ENCODE peak calls at places on chromosomes 13 and 19, in seven cellular contexts. One of them, this sample, is unnamed.

GRCh38 chr13:40190656-40191100 is 475.8 kb downstream of the FOXO1 start:
- DNase-seq in NB4: peak
- DNase-seq in NCI-H2081 treated with DMSO at 0.1 percent for 48 hours: no peak
- DNase-seq in NCI-H774: no peak
- DNase-seq in NCI-H1930: no peak
- DNase-seq in AG04450: no peak
- DNase-seq in activated T-cell treated with anti-CD3 and anti-CD28 coated beads, Interleukin-2, amount 50 U/mL, for 72 hours: peak
- DNase-seq in this sample: peak

GRCh38 chr13:76759877-76760276 is 126.3 kb downstream of the KCTD12 start:
- DNase-seq in NB4: no peak
- DNase-seq in NCI-H2081 treated with DMSO at 0.1 percent for 48 hours: no peak
- DNase-seq in NCI-H774: no peak
- DNase-seq in NCI-H1930: no peak
- DNase-seq in AG04450: no peak
- DNase-seq in activated T-cell treated with anti-CD3 and anti-CD28 coated beads, Interleukin-2, amount 50 U/mL, for 72 hours: no peak
- DNase-seq in this sample: no peak

GRCh38 chr19:7598180-7598579 is 2.5 kb downstream of the CAMSAP3 start:
- DNase-seq in NB4: no peak
- DNase-seq in NCI-H2081 treated with DMSO at 0.1 percent for 48 hours: no peak
- DNase-seq in NCI-H774: no peak
- DNase-seq in NCI-H1930: no peak
- DNase-seq in AG04450: no peak
- DNase-seq in activated T-cell treated with anti-CD3 and anti-CD28 coated beads, Interleukin-2, amount 50 U/mL, for 72 hours: no peak
- DNase-seq in this sample: no peak

GRCh38 chr13:113452942-113453901 is at the start of gene ADPRHL1:
- DNase-seq in NB4: peak
- DNase-seq in NCI-H2081 treated with DMSO at 0.1 percent for 48 hours: no peak
- DNase-seq in NCI-H774: no peak
- DNase-seq in NCI-H1930: no peak
- DNase-seq in AG04450: no peak
- DNase-seq in activated T-cell treated with anti-CD3 and anti-CD28 coated beads, Interleukin-2, amount 50 U/mL, for 72 hours: no peak
- DNase-seq in this sample: no peak

GRCh38 chr13:109667754-109668360 is 118.5 kb downstream of the IRS2 start:
- DNase-seq in NB4: peak
- DNase-seq in NCI-H2081 treated with DMSO at 0.1 percent for 48 hours: no peak
- DNase-seq in NCI-H774: no peak
- DNase-seq in NCI-H1930: no peak
- DNase-seq in AG04450: no peak
- DNase-seq in activated T-cell treated with anti-CD3 and anti-CD28 coated beads, Interleukin-2, amount 50 U/mL, for 72 hours: no peak
- DNase-seq in this sample: no peak

GRCh38 chr19:7860902-7861618 is 13.1 kb downstream of the PRR36 start:
- DNase-seq in NB4: no peak
- DNase-seq in NCI-H2081 treated with DMSO at 0.1 percent for 48 hours: no peak
- DNase-seq in NCI-H774: no peak
- DNase-seq in NCI-H1930: no peak
- DNase-seq in AG04450: no peak
- DNase-seq in activated T-cell treated with anti-CD3 and anti-CD28 coated beads, Interleukin-2, amount 50 U/mL, for 72 hours: no peak
- DNase-seq in this sample: no peak

GRCh38 chr19:51002542-51003311 is 1.3 kb upstream of the KLK8 start:
- DNase-seq in NB4: peak
- DNase-seq in NCI-H2081 treated with DMSO at 0.1 percent for 48 hours: no peak
- DNase-seq in NCI-H774: peak
- DNase-seq in NCI-H1930: peak
- DNase-seq in AG04450: no peak
- DNase-seq in activated T-cell treated with anti-CD3 and anti-CD28 coated beads, Interleukin-2, amount 50 U/mL, for 72 hours: peak
- DNase-seq in this sample: no peak

GRCh38 chr13:23921451-23921888 is 24.2 kb upstream of the C1QTNF9B start:
- DNase-seq in NB4: peak
- DNase-seq in NCI-H2081 treated with DMSO at 0.1 percent for 48 hours: no peak
- DNase-seq in NCI-H774: peak
- DNase-seq in NCI-H1930: peak
- DNase-seq in AG04450: peak
- DNase-seq in activated T-cell treated with anti-CD3 and anti-CD28 coated beads, Interleukin-2, amount 50 U/mL, for 72 hours: no peak
- DNase-seq in this sample: no peak

GRCh38 chr13:72458701-72459100 is 268.7 kb downstream of the MZT1 start:
- DNase-seq in NB4: no peak
- DNase-seq in NCI-H2081 treated with DMSO at 0.1 percent for 48 hours: no peak
- DNase-seq in NCI-H774: no peak
- DNase-seq in NCI-H1930: no peak
- DNase-seq in AG04450: no peak
- DNase-seq in activated T-cell treated with anti-CD3 and anti-CD28 coated beads, Interleukin-2, amount 50 U/mL, for 72 hours: no peak
- DNase-seq in this sample: no peak

GRCh38 chr13:23570099-23570926 is at the start of gene TNFRSF19:
- DNase-seq in NB4: no peak
- DNase-seq in NCI-H2081 treated with DMSO at 0.1 percent for 48 hours: no peak
- DNase-seq in NCI-H774: no peak
- DNase-seq in NCI-H1930: no peak
- DNase-seq in AG04450: peak
- DNase-seq in activated T-cell treated with anti-CD3 and anti-CD28 coated beads, Interleukin-2, amount 50 U/mL, for 72 hours: no peak
- DNase-seq in this sample: no peak

GRCh38 chr19:40217027-40217810 is 965 bp downstream of the TTC9B start:
- DNase-seq in NB4: peak
- DNase-seq in NCI-H2081 treated with DMSO at 0.1 percent for 48 hours: peak
- DNase-seq in NCI-H774: peak
- DNase-seq in NCI-H1930: peak
- DNase-seq in AG04450: no peak
- DNase-seq in activated T-cell treated with anti-CD3 and anti-CD28 coated beads, Interleukin-2, amount 50 U/mL, for 72 hours: no peak
- DNase-seq in this sample: no peak

GRCh38 chr19:6039541-6040225 is 61.7 kb upstream of the RANBP3 start:
- DNase-seq in NB4: no peak
- DNase-seq in NCI-H2081 treated with DMSO at 0.1 percent for 48 hours: no peak
- DNase-seq in NCI-H774: no peak
- DNase-seq in NCI-H1930: no peak
- DNase-seq in AG04450: no peak
- DNase-seq in activated T-cell treated with anti-CD3 and anti-CD28 coated beads, Interleukin-2, amount 50 U/mL, for 72 hours: no peak
- DNase-seq in this sample: no peak

GRCh38 chr19:28420731-28421550 is 792.0 kb downstream of the UQCRFS1 start:
- DNase-seq in NB4: no peak
- DNase-seq in NCI-H2081 treated with DMSO at 0.1 percent for 48 hours: no peak
- DNase-seq in NCI-H774: no peak
- DNase-seq in NCI-H1930: no peak
- DNase-seq in AG04450: no peak
- DNase-seq in activated T-cell treated with anti-CD3 and anti-CD28 coated beads, Interleukin-2, amount 50 U/mL, for 72 hours: no peak
- DNase-seq in this sample: no peak

GRCh38 chr13:114100446-114101320 is 31.7 kb downstream of the RASA3 start:
- DNase-seq in NB4: no peak
- DNase-seq in NCI-H2081 treated with DMSO at 0.1 percent for 48 hours: no peak
- DNase-seq in NCI-H774: no peak
- DNase-seq in NCI-H1930: no peak
- DNase-seq in AG04450: no peak
- DNase-seq in activated T-cell treated with anti-CD3 and anti-CD28 coated beads, Interleukin-2, amount 50 U/mL, for 72 hours: peak
- DNase-seq in this sample: no peak

GRCh38 chr13:113364933-113365371 is 1.0 kb upstream of the GRTP1 start:
- DNase-seq in NB4: no peak
- DNase-seq in NCI-H2081 treated with DMSO at 0.1 percent for 48 hours: no peak
- DNase-seq in NCI-H774: no peak
- DNase-seq in NCI-H1930: no peak
- DNase-seq in AG04450: no peak
- DNase-seq in activated T-cell treated with anti-CD3 and anti-CD28 coated beads, Interleukin-2, amount 50 U/mL, for 72 hours: no peak
- DNase-seq in this sample: no peak

GRCh38 chr19:34904521-34904845 is 22.2 kb upstream of the ZNF30 start:
- DNase-seq in NB4: no peak
- DNase-seq in NCI-H2081 treated with DMSO at 0.1 percent for 48 hours: no peak
- DNase-seq in NCI-H774: no peak
- DNase-seq in NCI-H1930: no peak
- DNase-seq in AG04450: no peak
- DNase-seq in activated T-cell treated with anti-CD3 and anti-CD28 coated beads, Interleukin-2, amount 50 U/mL, for 72 hours: no peak
- DNase-seq in this sample: no peak

GRCh38 chr13:86080340-86080995 is 281.2 kb upstream of the SLITRK6 start:
- DNase-seq in NB4: no peak
- DNase-seq in NCI-H2081 treated with DMSO at 0.1 percent for 48 hours: no peak
- DNase-seq in NCI-H774: no peak
- DNase-seq in NCI-H1930: no peak
- DNase-seq in AG04450: no peak
- DNase-seq in activated T-cell treated with anti-CD3 and anti-CD28 coated beads, Interleukin-2, amount 50 U/mL, for 72 hours: no peak
- DNase-seq in this sample: no peak

GRCh38 chr13:110912651-110913051 is 2.2 kb downstream of the ANKRD10 start:
- DNase-seq in NB4: peak
- DNase-seq in NCI-H2081 treated with DMSO at 0.1 percent for 48 hours: no peak
- DNase-seq in NCI-H774: no peak
- DNase-seq in NCI-H1930: no peak
- DNase-seq in AG04450: no peak
- DNase-seq in activated T-cell treated with anti-CD3 and anti-CD28 coated beads, Interleukin-2, amount 50 U/mL, for 72 hours: no peak
- DNase-seq in this sample: no peak

GRCh38 chr19:9008667-9009066 is 1.5 kb downstream of the MUC16 start:
- DNase-seq in NB4: no peak
- DNase-seq in NCI-H2081 treated with DMSO at 0.1 percent for 48 hours: no peak
- DNase-seq in NCI-H774: no peak
- DNase-seq in NCI-H1930: no peak
- DNase-seq in AG04450: no peak
- DNase-seq in activated T-cell treated with anti-CD3 and anti-CD28 coated beads, Interleukin-2, amount 50 U/mL, for 72 hours: no peak
- DNase-seq in this sample: no peak

GRCh38 chr19:47210689-47211316 is 20.2 kb downstream of the BBC3 start:
- DNase-seq in NB4: peak
- DNase-seq in NCI-H2081 treated with DMSO at 0.1 percent for 48 hours: peak
- DNase-seq in NCI-H774: peak
- DNase-seq in NCI-H1930: peak
- DNase-seq in AG04450: peak
- DNase-seq in activated T-cell treated with anti-CD3 and anti-CD28 coated beads, Interleukin-2, amount 50 U/mL, for 72 hours: peak
- DNase-seq in this sample: peak

GRCh38 chr19:35116085-35116801 is 620 bp downstream of the FXYD3 start:
- DNase-seq in NB4: no peak
- DNase-seq in NCI-H2081 treated with DMSO at 0.1 percent for 48 hours: no peak
- DNase-seq in NCI-H774: no peak
- DNase-seq in NCI-H1930: no peak
- DNase-seq in AG04450: no peak
- DNase-seq in activated T-cell treated with anti-CD3 and anti-CD28 coated beads, Interleukin-2, amount 50 U/mL, for 72 hours: no peak
- DNase-seq in this sample: no peak

GRCh38 chr19:2650515-2650914 is 52.0 kb downstream of the GNG7 start:
- DNase-seq in NB4: no peak
- DNase-seq in NCI-H2081 treated with DMSO at 0.1 percent for 48 hours: no peak
- DNase-seq in NCI-H774: no peak
- DNase-seq in NCI-H1930: no peak
- DNase-seq in AG04450: no peak
- DNase-seq in activated T-cell treated with anti-CD3 and anti-CD28 coated beads, Interleukin-2, amount 50 U/mL, for 72 hours: no peak
- DNase-seq in this sample: no peak

GRCh38 chr13:87810391-87810801 is 139.2 kb downstream of the SLITRK5 start:
- DNase-seq in NB4: no peak
- DNase-seq in NCI-H2081 treated with DMSO at 0.1 percent for 48 hours: no peak
- DNase-seq in NCI-H774: no peak
- DNase-seq in NCI-H1930: no peak
- DNase-seq in AG04450: no peak
- DNase-seq in activated T-cell treated with anti-CD3 and anti-CD28 coated beads, Interleukin-2, amount 50 U/mL, for 72 hours: no peak
- DNase-seq in this sample: no peak

GRCh38 chr19:54523403-54523802 is 20.8 kb downstream of the LAIR2 start:
- DNase-seq in NB4: peak
- DNase-seq in NCI-H2081 treated with DMSO at 0.1 percent for 48 hours: no peak
- DNase-seq in NCI-H774: no peak
- DNase-seq in NCI-H1930: no peak
- DNase-seq in AG04450: no peak
- DNase-seq in activated T-cell treated with anti-CD3 and anti-CD28 coated beads, Interleukin-2, amount 50 U/mL, for 72 hours: peak
- DNase-seq in this sample: peak

GRCh38 chr13:81872581-81872980 is 1531.7 kb upstream of the SPRY2 start:
- DNase-seq in NB4: peak
- DNase-seq in NCI-H2081 treated with DMSO at 0.1 percent for 48 hours: peak
- DNase-seq in NCI-H774: no peak
- DNase-seq in NCI-H1930: peak
- DNase-seq in AG04450: no peak
- DNase-seq in activated T-cell treated with anti-CD3 and anti-CD28 coated beads, Interleukin-2, amount 50 U/mL, for 72 hours: no peak
- DNase-seq in this sample: no peak

This sample was measured in T-helper 2 cell treated with Interferon-gamma antibody and Interleukin-4, amounts not matched to agents 5 μg/mL and 100 μg/mL, for 36 hours.